ENCODE peak calls at places on chromosomes 6 and 20, in five cellular contexts. T, S, P, V and Z are unnamed samples.
A peak's percentile ranks its signal among the peaks of the same experiment; 100 is the strongest.

GRCh38 chr6:70108230-70108629 is 194.7 kb downstream of the COL9A1 start:
- DNase-seq in P (no peak), T (peak; percentile 29), S (peak; percentile 15), V (peak; percentile 52), Z (no peak)

GRCh38 chr6:116836943-116837342 is 8.1 kb upstream of the GPRC6A start:
- DNase-seq in S (no peak), V (no peak), P (no peak), T (no peak), Z (no peak)

GRCh38 chr6:90068835-90069478 is 174.7 kb downstream of the GJA10 start:
- DNase-seq in P (no peak), T (peak; percentile 22), V (no peak), S (no peak), Z (no peak)

GRCh38 chr20:12573428-12573827 is 435.3 kb upstream of the SPTLC3 start:
- DNase-seq in S (no peak), T (no peak), V (no peak), P (no peak), Z (no peak)

GRCh38 chr6:18425218-18425617 is 38.1 kb downstream of the RNF144B start:
- DNase-seq in P (no peak), S (no peak), T (no peak), V (no peak), Z (no peak)

GRCh38 chr6:136696238-136696637 is 96.0 kb downstream of the MAP3K5 start:
- DNase-seq in S (no peak), T (peak; percentile 6), P (no peak), V (no peak), Z (no peak)

GRCh38 chr6:149254241-149254640 is 63.3 kb upstream of the TAB2 start:
- DNase-seq in S (no peak), P (no peak), T (no peak), V (no peak), Z (no peak)

GRCh38 chr6:4320860-4321259 is 185.5 kb upstream of the ECI2 start:
- DNase-seq in T (peak; percentile 94), P (no peak), V (peak; percentile 82), S (no peak), Z (no peak)

GRCh38 chr6:25446815-25447569 is 167.8 kb downstream of the CARMIL1 start:
- DNase-seq in T (no peak), V (no peak), P (no peak), S (no peak), Z (no peak)

GRCh38 chr6:68915591-68915990 is 280.5 kb downstream of the ADGRB3 start:
- DNase-seq in T (no peak), P (no peak), V (no peak), S (no peak), Z (no peak)